ENCODE peak calls at places on chromosomes 12 and 14, in seven cellular contexts. Y is stomach, E is Panc1, I is suprapubic skin, C is spleen, B is endothelial cell of umbilical vein, F is K562. U is an unnamed sample.

GRCh38 chr14:55884819-55885218 is 233.4 kb upstream of the PELI2 start:
- DNase-seq in Y (no peak), E (no peak), I (no peak), C (no peak), B (no peak), F (no peak), U (peak; percentile 76)

GRCh38 chr14:54147285-54147684 is 190.7 kb upstream of the BMP4 start:
- DNase-seq in Y (no peak), E (no peak), I (no peak), C (no peak), B (peak; percentile 77), F (no peak), U (no peak)

GRCh38 chr12:1707051-1707450 is 16.2 kb downstream of the ADIPOR2 start:
- DNase-seq in Y (no peak), E (no peak), I (no peak), C (no peak), B (no peak), F (no peak), U (no peak)

GRCh38 chr14:69901113-69901951 is 22.1 kb downstream of the SMOC1 start:
- DNase-seq in Y (no peak), E (no peak), I (no peak), C (no peak), B (peak; percentile 81), F (no peak), U (no peak)

GRCh38 chr12:130815028-130815741 is 23.9 kb downstream of the STX2 start:
- DNase-seq in Y (no peak), E (no peak), I (no peak), C (no peak), B (no peak), F (no peak), U (no peak)

GRCh38 chr12:79329933-79330332 is 360.8 kb downstream of the PAWR start:
- DNase-seq in Y (no peak), E (no peak), I (no peak), C (no peak), B (peak; percentile 30), F (no peak), U (no peak)

GRCh38 chr14:25074112-25074511 is 24.2 kb upstream of the STXBP6 start:
- DNase-seq in Y (no peak), E (no peak), I (no peak), C (no peak), B (no peak), F (no peak), U (no peak)

GRCh38 chr14:71117839-71118743 is 210.8 kb downstream of the PCNX1 start:
- DNase-seq in Y (no peak), E (no peak), I (no peak), C (no peak), B (no peak), F (no peak), U (no peak)

GRCh38 chr12:65561798-65562382 is 262.4 kb upstream of the HMGA2 start:
- DNase-seq in Y (no peak), E (no peak), I (no peak), C (no peak), B (peak; percentile 69), F (no peak), U (no peak)

GRCh38 chr12:102851246-102851645 is 65.8 kb downstream of the PAH start:
- DNase-seq in Y (no peak), E (no peak), I (no peak), C (no peak), B (no peak), F (no peak), U (no peak)

GRCh38 chr12:69510176-69510827 is 40.1 kb downstream of the FRS2 start:
- DNase-seq in Y (peak; percentile 50), E (no peak), I (no peak), C (no peak), B (no peak), F (no peak), U (no peak)

GRCh38 chr14:50375760-50376159 is 20.9 kb downstream of the CDKL1 start:
- DNase-seq in Y (no peak), E (no peak), I (no peak), C (no peak), B (no peak), F (no peak), U (no peak)

GRCh38 chr12:53560912-53561589 is 53.8 kb upstream of the NPFF start:
- DNase-seq in Y (no peak), E (no peak), I (no peak), C (no peak), B (no peak), F (no peak), U (no peak)

GRCh38 chr14:68518180-68518579 is 274.7 kb downstream of the ZFP36L1 start:
- DNase-seq in Y (no peak), E (no peak), I (no peak), C (no peak), B (no peak), F (no peak), U (no peak)

GRCh38 chr14:24243336-24243836 is 963 bp upstream of the TINF2 start:
- DNase-seq in Y (no peak), E (no peak), I (no peak), C (peak; percentile 81), B (no peak), F (no peak), U (no peak)

GRCh38 chr14:49050836-49051235 is 535.3 kb downstream of the RPS29 start:
- DNase-seq in Y (no peak), E (no peak), I (no peak), C (no peak), B (no peak), F (no peak), U (no peak)

GRCh38 chr14:81157431-81157830 is 63.3 kb downstream of the GTF2A1 start:
- DNase-seq in Y (no peak), E (no peak), I (no peak), C (no peak), B (no peak), F (no peak), U (no peak)

DNA sequence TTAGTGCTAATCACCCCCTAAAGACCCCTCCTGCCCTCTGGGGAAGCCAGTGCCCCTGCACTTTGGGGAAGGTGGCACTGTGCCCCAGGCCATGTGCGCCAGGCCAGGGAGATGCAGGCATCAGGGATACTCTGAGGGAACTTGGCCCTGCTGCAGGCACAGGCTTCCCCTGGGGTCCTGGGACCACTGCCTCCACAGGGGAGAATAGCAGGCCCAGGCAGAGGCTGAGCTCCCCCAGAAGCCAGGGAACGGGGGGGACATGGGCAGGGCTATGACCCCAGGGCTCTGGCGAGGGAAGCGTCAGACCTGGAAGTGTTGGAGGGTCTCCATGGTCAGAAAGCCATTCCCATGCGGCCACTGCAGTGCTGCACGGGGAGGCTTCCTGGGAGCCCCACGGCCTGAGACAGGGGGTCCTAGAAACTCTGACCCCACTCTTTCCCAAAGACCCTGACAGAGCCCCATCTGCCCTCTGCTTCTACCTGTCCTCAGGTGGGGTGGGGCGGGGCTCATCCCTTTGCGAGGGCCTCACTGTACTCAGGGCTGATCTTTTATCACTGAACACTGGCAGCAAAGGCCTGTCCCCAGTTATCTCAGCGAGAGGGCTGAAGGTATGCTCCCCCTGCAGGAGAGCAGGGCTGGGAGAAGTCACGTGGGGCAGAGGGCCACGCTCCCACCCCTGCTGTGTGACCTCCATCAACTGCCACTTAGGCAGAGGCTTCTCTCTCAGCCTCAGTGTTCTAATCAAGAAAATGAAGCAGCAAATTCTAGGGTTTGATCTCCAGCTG is 160.0 kb downstream of the CALM1 start:
- DNase-seq in Y (no peak), E (no peak), I (no peak), C (peak; percentile 36), B (no peak), F (peak; percentile 80), U (no peak)
- TF ChIP-seq POLR2AphosphoS5 in Y (no peak), E (no peak), I (no peak), C (no peak), B (no peak), F (no peak), U (no peak)

GRCh38 chr14:99752486-99753121 is 40.6 kb upstream of the EML1 start:
- DNase-seq in Y (no peak), E (no peak), I (no peak), C (no peak), B (peak; percentile 93), F (no peak), U (no peak)

GRCh38 chr14:99753225-99754140 is 39.7 kb upstream of the EML1 start:
- DNase-seq in Y (no peak), E (no peak), I (no peak), C (no peak), B (peak; percentile 35), F (no peak), U (no peak)

GRCh38 chr14:99750746-99751450 is 42.3 kb upstream of the EML1 start:
- DNase-seq in Y (no peak), E (no peak), I (no peak), C (no peak), B (no peak), F (no peak), U (no peak)

GRCh38 chr14:99749763-99750715 is 43.2 kb upstream of the EML1 start:
- DNase-seq in Y (no peak), E (no peak), I (no peak), C (no peak), B (no peak), F (no peak), U (no peak)

GRCh38 chr14:99751539-99752485 is 41.4 kb upstream of the EML1 start:
- DNase-seq in Y (no peak), E (no peak), I (no peak), C (no peak), B (peak; percentile 79), F (no peak), U (no peak)
- H3K4me3 ChIP-seq in Y (no peak overlapping the region), E (no peak overlapping the region), I (no peak overlapping the region), C (no peak overlapping the region), B (no peak overlapping the region), F (no peak overlapping the region), U (no peak overlapping the region)

DNA sequence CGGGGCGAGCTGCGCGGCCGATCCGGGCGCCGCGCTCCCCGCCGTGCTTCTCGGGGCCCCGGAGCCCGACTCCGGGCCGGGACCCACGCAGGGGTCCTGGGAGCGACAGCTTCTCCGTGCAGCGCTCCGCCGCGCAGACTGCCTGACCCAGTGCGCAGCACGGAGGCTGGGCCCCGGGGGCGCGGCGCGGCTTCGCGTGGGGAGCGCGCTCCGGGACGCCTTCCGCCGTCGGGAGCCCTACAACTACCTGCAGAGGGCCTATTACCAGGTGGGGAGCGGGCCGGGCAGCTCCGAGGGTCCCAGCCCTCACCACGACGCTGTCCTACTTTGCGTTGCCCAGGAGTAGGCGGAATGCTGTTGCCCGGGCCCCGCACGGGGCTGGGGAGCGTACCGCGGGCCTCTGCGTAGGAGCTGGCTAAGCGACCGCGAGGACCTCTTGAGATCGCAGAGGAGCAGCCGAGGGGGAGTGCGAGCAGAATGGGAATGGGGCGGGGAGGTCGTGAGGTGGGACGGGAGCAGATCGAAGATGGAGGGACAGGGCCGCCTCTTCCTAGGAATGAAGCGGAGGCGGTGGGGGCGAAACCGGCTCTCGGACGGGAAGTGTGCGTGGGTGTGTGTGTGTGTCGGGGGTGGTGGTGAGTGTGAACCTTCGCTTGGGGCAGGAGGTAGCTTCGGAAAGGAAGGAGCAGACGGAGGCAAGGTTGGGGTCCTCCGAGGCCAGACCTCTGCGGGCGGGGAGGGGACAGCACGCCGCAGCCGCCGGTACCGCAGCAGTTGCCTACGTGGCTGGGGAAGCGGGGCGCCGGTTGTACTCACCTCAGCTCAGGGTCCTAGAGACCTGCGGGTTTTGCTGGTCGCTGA is 694 bp downstream of the P3H3 start:
- DNase-seq in Y (peak; percentile 56), E (no peak), I (peak; percentile 70), C (peak; percentile 82), B (no peak), F (peak; percentile 72), U (peak; percentile 46)
- TF ChIP-seq POLR2AphosphoS5 in Y (no peak), E (no peak), I (no peak), C (no peak), B (peak; percentile 23), F (peak; percentile 21), U (peak; percentile 6)

GRCh38 chr12:95605087-95605486 is 53.8 kb upstream of the USP44 start:
- DNase-seq in Y (no peak), E (no peak), I (no peak), C (no peak), B (peak; percentile 90), F (no peak), U (no peak)
- H3K4me3 ChIP-seq in Y (no peak overlapping the region), E (no peak overlapping the region), I (no peak overlapping the region), C (no peak overlapping the region), B (no peak overlapping the region), F (no peak overlapping the region), U (no peak overlapping the region)

GRCh38 chr12:57205186-57205585 is 11.4 kb upstream of the NXPH4 start:
- DNase-seq in Y (no peak), E (no peak), I (no peak), C (no peak), B (no peak), F (no peak), U (no peak)
- TF ChIP-seq POLR2AphosphoS5 in Y (no peak), E (no peak), I (no peak), C (no peak), B (no peak), F (no peak), U (no peak)

U was measured in prostate gland.